ENCODE peak calls at places on chromosomes 2 and 18, in eight cellular contexts. One of them, this sample, is unnamed.
A peak's percentile ranks its signal among the peaks of the same experiment; 100 is the strongest.

GRCh38 chr2:175309799-175310198 is 128.3 kb upstream of the ATP5MC3 start:
- DNase-seq in mucosa of descending colon: peak; percentile 9
- DNase-seq in GM06990: no peak
- DNase-seq in neural crest cell: peak; percentile 20
- DNase-seq in fibroblast of lung: peak; percentile 10
- DNase-seq in cardiac fibroblast: peak; percentile 14
- DNase-seq in B cell: no peak
- DNase-seq in lower lobe of right lung: no peak
- DNase-seq in this sample: peak; percentile 53

GRCh38 chr2:240960963-240961876 is 37.2 kb upstream of the SNED1 start:
- DNase-seq in B cell: no peak
- DNase-seq in neural crest cell: no peak
- DNase-seq in fibroblast of lung: no peak
- DNase-seq in cardiac fibroblast: peak; percentile 61
- DNase-seq in GM06990: no peak
- DNase-seq in lower lobe of right lung: no peak
- DNase-seq in mucosa of descending colon: no peak
- DNase-seq in this sample: no peak

GRCh38 chr2:205721057-205721767 is 38.9 kb downstream of the NRP2 start:
- DNase-seq in cardiac fibroblast: no peak
- DNase-seq in GM06990: no peak
- DNase-seq in fibroblast of lung: no peak
- DNase-seq in B cell: no peak
- DNase-seq in neural crest cell: peak; percentile 42
- DNase-seq in lower lobe of right lung: no peak
- DNase-seq in mucosa of descending colon: no peak
- DNase-seq in this sample: peak; percentile 28

GRCh38 chr2:217366996-217367395 is 507.1 kb upstream of the TNP1 start:
- DNase-seq in lower lobe of right lung: no peak
- DNase-seq in fibroblast of lung: peak; percentile 52
- DNase-seq in neural crest cell: no peak
- DNase-seq in GM06990: no peak
- DNase-seq in cardiac fibroblast: no peak
- DNase-seq in B cell: no peak
- DNase-seq in mucosa of descending colon: no peak
- DNase-seq in this sample: no peak

GRCh38 chr2:226797989-226798421 is 1.6 kb downstream of the IRS1 start:
- DNase-seq in lower lobe of right lung: peak; percentile 45
- DNase-seq in fibroblast of lung: no peak
- DNase-seq in cardiac fibroblast: peak; percentile 33
- DNase-seq in GM06990: no peak
- DNase-seq in neural crest cell: no peak
- DNase-seq in B cell: no peak
- DNase-seq in mucosa of descending colon: no peak
- DNase-seq in this sample: peak; percentile 9

GRCh38 chr2:75199428-75200011 is at the start of gene TACR1:
- DNase-seq in mucosa of descending colon: peak; percentile 57
- DNase-seq in B cell: peak; percentile 71
- DNase-seq in GM06990: peak; percentile 76
- DNase-seq in cardiac fibroblast: peak; percentile 84
- DNase-seq in neural crest cell: peak; percentile 59
- DNase-seq in lower lobe of right lung: peak; percentile 73
- DNase-seq in fibroblast of lung: peak; percentile 70
- DNase-seq in this sample: peak; percentile 70

GRCh38 chr18:28201056-28201455 is 24.1 kb upstream of the CDH2 start:
- DNase-seq in B cell: no peak
- DNase-seq in neural crest cell: no peak
- DNase-seq in fibroblast of lung: no peak
- DNase-seq in lower lobe of right lung: no peak
- DNase-seq in GM06990: no peak
- DNase-seq in cardiac fibroblast: no peak
- DNase-seq in mucosa of descending colon: no peak
- DNase-seq in this sample: no peak

GRCh38 chr18:8367217-8367988 is 241.8 kb upstream of the RAB12 start:
- DNase-seq in fibroblast of lung: peak; percentile 27
- DNase-seq in neural crest cell: peak; percentile 50
- DNase-seq in lower lobe of right lung: peak; percentile 62
- DNase-seq in B cell: peak; percentile 25
- DNase-seq in cardiac fibroblast: peak; percentile 11
- DNase-seq in mucosa of descending colon: peak; percentile 61
- DNase-seq in GM06990: peak; percentile 13
- DNase-seq in this sample: peak; percentile 79

GRCh38 chr18:31686572-31686971 is 2.2 kb upstream of the B4GALT6 start:
- DNase-seq in cardiac fibroblast: no peak
- DNase-seq in B cell: no peak
- DNase-seq in lower lobe of right lung: no peak
- DNase-seq in fibroblast of lung: no peak
- DNase-seq in neural crest cell: no peak
- DNase-seq in mucosa of descending colon: no peak
- DNase-seq in GM06990: no peak
- DNase-seq in this sample: no peak

GRCh38 chr2:225670111-225670974 is 270.8 kb downstream of the NYAP2 start:
- DNase-seq in fibroblast of lung: peak; percentile 47
- DNase-seq in B cell: no peak
- DNase-seq in mucosa of descending colon: no peak
- DNase-seq in lower lobe of right lung: no peak
- DNase-seq in cardiac fibroblast: peak; percentile 73
- DNase-seq in GM06990: no peak
- DNase-seq in neural crest cell: no peak
- DNase-seq in this sample: no peak

GRCh38 chr2:103991591-103991990 is 862.3 kb upstream of the POU3F3 start:
- DNase-seq in fibroblast of lung: no peak
- DNase-seq in GM06990: no peak
- DNase-seq in lower lobe of right lung: no peak
- DNase-seq in B cell: no peak
- DNase-seq in mucosa of descending colon: no peak
- DNase-seq in cardiac fibroblast: no peak
- DNase-seq in neural crest cell: no peak
- DNase-seq in this sample: no peak

GRCh38 chr2:197088694-197089093 is 162.2 kb upstream of the PGAP1 start:
- DNase-seq in neural crest cell: no peak
- DNase-seq in fibroblast of lung: peak; percentile 84
- DNase-seq in GM06990: no peak
- DNase-seq in B cell: no peak
- DNase-seq in cardiac fibroblast: peak; percentile 80
- DNase-seq in mucosa of descending colon: no peak
- DNase-seq in lower lobe of right lung: no peak
- DNase-seq in this sample: no peak

GRCh38 chr2:85243101-85244072 is 84.4 kb downstream of the TGOLN2 start:
- DNase-seq in lower lobe of right lung: peak; percentile 64
- DNase-seq in fibroblast of lung: no peak
- DNase-seq in neural crest cell: peak; percentile 60
- DNase-seq in cardiac fibroblast: no peak
- DNase-seq in mucosa of descending colon: peak; percentile 59
- DNase-seq in GM06990: no peak
- DNase-seq in B cell: no peak
- DNase-seq in this sample: peak; percentile 72

GRCh38 chr2:129056959-129057317 is 738.3 kb upstream of the HS6ST1 start:
- DNase-seq in B cell: no peak
- DNase-seq in mucosa of descending colon: no peak
- DNase-seq in cardiac fibroblast: no peak
- DNase-seq in fibroblast of lung: no peak
- DNase-seq in neural crest cell: no peak
- DNase-seq in lower lobe of right lung: no peak
- DNase-seq in GM06990: no peak
- DNase-seq in this sample: no peak

GRCh38 chr18:3279201-3280185 is 17.6 kb downstream of the MYL12B start:
- DNase-seq in lower lobe of right lung: no peak
- DNase-seq in mucosa of descending colon: no peak
- DNase-seq in neural crest cell: no peak
- DNase-seq in fibroblast of lung: no peak
- DNase-seq in cardiac fibroblast: no peak
- DNase-seq in B cell: peak; percentile 39
- DNase-seq in GM06990: peak; percentile 54
- DNase-seq in this sample: no peak
- TF ChIP-seq CTCF in lower lobe of right lung: no peak
- TF ChIP-seq CTCF in mucosa of descending colon: no peak
- TF ChIP-seq CTCF in neural crest cell: no peak
- TF ChIP-seq CTCF in fibroblast of lung: no peak
- TF ChIP-seq CTCF in cardiac fibroblast: no peak
- TF ChIP-seq CTCF in B cell: no peak
- TF ChIP-seq CTCF in GM06990: no peak
- TF ChIP-seq CTCF in this sample: no peak

DNA sequence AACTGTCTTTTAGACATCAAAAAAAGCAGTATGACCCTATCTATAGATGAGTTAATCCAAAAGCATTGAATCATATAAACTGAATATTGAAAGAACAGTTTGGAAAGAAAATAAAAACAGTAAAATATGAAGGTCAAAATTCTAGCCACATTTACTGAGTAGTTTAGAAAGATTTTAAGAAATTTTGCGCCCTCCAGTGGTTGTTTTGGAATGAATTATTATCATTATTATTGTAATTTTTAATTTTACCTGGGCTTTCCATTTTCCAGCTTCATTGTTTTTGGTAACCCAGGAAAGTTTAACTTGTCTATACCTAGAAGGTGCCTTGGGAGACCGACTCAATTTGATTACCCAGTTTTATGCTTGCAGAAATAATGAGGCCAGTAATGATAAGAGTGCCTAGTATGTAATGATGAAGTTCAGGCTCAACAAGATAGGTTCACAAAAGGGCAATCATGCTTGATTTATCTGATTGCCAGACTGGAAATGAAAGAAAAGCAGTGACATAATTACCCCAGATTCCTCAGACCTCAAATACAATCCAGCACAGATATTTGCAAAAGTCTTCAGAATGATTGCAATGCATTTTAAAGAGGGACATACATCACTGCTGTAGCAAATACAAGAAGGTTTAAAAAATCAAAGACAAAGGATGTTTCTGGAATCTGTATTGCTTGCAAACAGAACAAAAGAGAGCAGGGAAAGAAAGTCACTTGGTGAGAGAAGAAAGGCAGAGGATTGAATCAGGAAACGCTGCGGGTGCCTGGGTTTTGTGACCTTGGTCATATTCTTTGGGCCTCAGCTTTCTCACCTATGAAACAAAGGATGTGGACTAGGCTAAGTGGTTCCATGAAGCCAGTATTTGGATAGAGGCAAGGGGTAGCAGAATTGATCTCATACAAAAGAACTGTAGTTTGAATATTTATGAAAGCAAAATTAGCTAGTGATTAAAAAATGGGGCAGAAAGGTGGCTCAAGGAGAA is 153.8 kb downstream of the MAP2 start:
- DNase-seq in B cell: peak; percentile 32
- DNase-seq in cardiac fibroblast: peak; percentile 43
- DNase-seq in mucosa of descending colon: peak; percentile 7
- DNase-seq in neural crest cell: no peak
- DNase-seq in fibroblast of lung: peak; percentile 3
- DNase-seq in GM06990: no peak
- DNase-seq in lower lobe of right lung: no peak
- DNase-seq in this sample: no peak
- TF ChIP-seq CTCF in B cell: peak; percentile 76
- TF ChIP-seq CTCF in cardiac fibroblast: peak; percentile 19
- TF ChIP-seq CTCF in mucosa of descending colon: no peak
- TF ChIP-seq CTCF in neural crest cell: peak; percentile 72
- TF ChIP-seq CTCF in fibroblast of lung: peak; percentile 30
- TF ChIP-seq CTCF in GM06990: no peak
- TF ChIP-seq CTCF in lower lobe of right lung: peak; percentile 47
- TF ChIP-seq CTCF in this sample: peak; percentile 87

GRCh38 chr2:171247741-171248140 is 87.0 kb upstream of the TLK1 start:
- DNase-seq in cardiac fibroblast: no peak
- DNase-seq in fibroblast of lung: no peak
- DNase-seq in lower lobe of right lung: no peak
- DNase-seq in GM06990: no peak
- DNase-seq in neural crest cell: no peak
- DNase-seq in B cell: no peak
- DNase-seq in mucosa of descending colon: no peak
- DNase-seq in this sample: no peak

GRCh38 chr2:171244466-171244969 is 83.8 kb upstream of the TLK1 start:
- DNase-seq in neural crest cell: no peak
- DNase-seq in B cell: no peak
- DNase-seq in mucosa of descending colon: no peak
- DNase-seq in lower lobe of right lung: no peak
- DNase-seq in cardiac fibroblast: peak; percentile 48
- DNase-seq in GM06990: no peak
- DNase-seq in fibroblast of lung: peak; percentile 43
- DNase-seq in this sample: no peak

GRCh38 chr2:171249689-171250088 is 89.0 kb upstream of the TLK1 start:
- DNase-seq in B cell: no peak
- DNase-seq in GM06990: no peak
- DNase-seq in cardiac fibroblast: no peak
- DNase-seq in neural crest cell: no peak
- DNase-seq in fibroblast of lung: no peak
- DNase-seq in lower lobe of right lung: no peak
- DNase-seq in mucosa of descending colon: no peak
- DNase-seq in this sample: no peak

GRCh38 chr2:171244970-171245782 is 84.5 kb upstream of the TLK1 start:
- DNase-seq in neural crest cell: no peak
- DNase-seq in B cell: no peak
- DNase-seq in fibroblast of lung: peak; percentile 30
- DNase-seq in lower lobe of right lung: no peak
- DNase-seq in GM06990: no peak
- DNase-seq in cardiac fibroblast: peak; percentile 25
- DNase-seq in mucosa of descending colon: peak; percentile 4
- DNase-seq in this sample: no peak

DNA sequence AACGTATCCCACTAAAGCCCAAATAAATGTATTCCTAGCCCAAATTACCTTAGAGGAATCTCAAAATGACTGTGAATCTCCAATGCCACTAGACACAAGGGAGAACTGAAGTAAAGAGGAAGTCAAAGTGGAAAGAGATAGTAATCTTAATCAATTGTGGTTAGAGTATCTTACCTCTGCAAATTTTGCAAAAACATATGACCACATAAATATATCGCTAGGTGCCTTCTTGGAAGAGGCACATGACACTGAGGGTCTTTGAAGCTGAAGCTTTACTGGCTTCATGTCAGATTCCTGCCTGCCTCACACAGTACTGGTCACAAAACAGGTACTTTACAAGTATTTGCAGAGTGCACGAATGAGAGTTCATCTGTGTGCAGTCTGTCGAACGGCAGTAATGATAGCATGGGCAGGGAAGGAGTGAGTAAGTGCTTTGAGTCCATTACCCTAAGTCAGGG is 87.5 kb upstream of the TLK1 start:
- DNase-seq in neural crest cell: no peak
- DNase-seq in cardiac fibroblast: no peak
- DNase-seq in mucosa of descending colon: no peak
- DNase-seq in lower lobe of right lung: no peak
- DNase-seq in B cell: peak; percentile 14
- DNase-seq in fibroblast of lung: no peak
- DNase-seq in GM06990: peak; percentile 32
- DNase-seq in this sample: no peak
- TF ChIP-seq CTCF in neural crest cell: no peak
- TF ChIP-seq CTCF in cardiac fibroblast: no peak
- TF ChIP-seq CTCF in mucosa of descending colon: no peak
- TF ChIP-seq CTCF in lower lobe of right lung: no peak
- TF ChIP-seq CTCF in B cell: no peak
- TF ChIP-seq CTCF in fibroblast of lung: no peak
- TF ChIP-seq CTCF in GM06990: no peak
- TF ChIP-seq CTCF in this sample: no peak

DNA sequence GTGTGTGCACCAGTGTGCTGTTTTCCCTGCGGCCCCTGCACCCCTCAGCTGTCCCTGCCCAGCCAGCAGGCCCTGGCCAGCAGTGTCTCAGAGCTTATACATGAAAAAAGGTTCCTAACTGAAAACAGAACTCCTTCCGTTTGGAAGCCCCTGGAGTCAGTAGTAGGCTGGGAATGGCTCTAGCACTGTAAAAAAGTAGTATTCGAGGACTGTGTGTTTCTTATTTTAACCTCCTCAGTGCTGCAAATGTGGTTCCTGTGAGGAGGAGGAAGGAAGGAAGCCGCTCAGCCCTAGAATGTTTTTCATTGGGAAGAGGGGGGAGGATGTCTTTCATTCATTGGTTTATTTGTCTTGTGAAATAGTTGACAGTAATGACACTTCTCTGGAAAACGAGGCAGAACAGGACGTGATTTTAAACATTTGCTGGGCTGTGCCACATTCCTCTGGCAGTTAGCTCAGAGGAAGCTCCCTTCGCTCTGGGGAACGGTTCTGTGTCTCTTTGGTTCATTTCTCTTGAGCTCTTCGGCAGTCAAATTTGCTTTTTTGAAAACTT is 103.5 kb downstream of the SPTBN1 start:
- DNase-seq in GM06990: no peak
- DNase-seq in neural crest cell: peak; percentile 15
- DNase-seq in lower lobe of right lung: no peak
- DNase-seq in fibroblast of lung: peak; percentile 80
- DNase-seq in mucosa of descending colon: no peak
- DNase-seq in cardiac fibroblast: peak; percentile 87
- DNase-seq in B cell: no peak
- DNase-seq in this sample: peak; percentile 41
- TF ChIP-seq CTCF in GM06990: no peak
- TF ChIP-seq CTCF in neural crest cell: no peak
- TF ChIP-seq CTCF in lower lobe of right lung: no peak
- TF ChIP-seq CTCF in fibroblast of lung: no peak
- TF ChIP-seq CTCF in mucosa of descending colon: no peak
- TF ChIP-seq CTCF in cardiac fibroblast: no peak
- TF ChIP-seq CTCF in B cell: no peak
- TF ChIP-seq CTCF in this sample: no peak

This sample was measured in endothelial cell.